ENCODE peak calls at places on chromosomes 13 and 19, in four cellular contexts. A, N, U and C are unnamed samples.

GRCh38 chr19:44603201-44603945 is 10.0 kb upstream of the IGSF23 start:
- DNase-seq in A (peak; percentile 65), N (no peak), U (no peak), C (no peak)

GRCh38 chr19:11256189-11256588 is 6.1 kb downstream of the DOCK6 start:
- DNase-seq in A (no peak), N (no peak), U (no peak), C (no peak)

GRCh38 chr19:44753932-44754742 is 5.6 kb downstream of the BCL3 start:
- DNase-seq in A (peak; percentile 65), N (peak; percentile 76), U (no peak), C (peak; percentile 69)

GRCh38 chr19:17576758-17577532 is 21.5 kb downstream of the COLGALT1 start:
- DNase-seq in A (peak; percentile 12), N (peak; percentile 98), U (peak; percentile 84), C (peak; percentile 96)

GRCh38 chr19:30880151-30880550 is 469.1 kb downstream of the TSHZ3 start:
- DNase-seq in A (no peak), N (no peak), U (no peak), C (no peak)

GRCh38 chr13:33797622-33798021 is 20.3 kb upstream of the RFC3 start:
- DNase-seq in A (no peak), N (no peak), U (no peak), C (no peak)

GRCh38 chr19:15934332-15935078 is at the start of gene CYP4F11:
- DNase-seq in A (no peak), N (no peak), U (no peak), C (no peak)

GRCh38 chr13:35499131-35500051 is 22.9 kb upstream of the MAB21L1 start:
- DNase-seq in A (no peak), N (no peak), U (no peak), C (no peak)

GRCh38 chr19:35363001-35363590 is 4.8 kb downstream of the FFAR3 start:
- DNase-seq in A (no peak), N (no peak), U (no peak), C (no peak)

GRCh38 chr19:48174445-48175030 is 4.1 kb downstream of the ZSWIM9 start:
- DNase-seq in A (no peak), N (no peak), U (no peak), C (no peak)

GRCh38 chr19:30890033-30890432 is 459.2 kb downstream of the TSHZ3 start:
- DNase-seq in A (no peak), N (no peak), U (no peak), C (no peak)

GRCh38 chr13:32426981-32427851 is 714 bp downstream of the N4BP2L1 start:
- DNase-seq in A (no peak), N (peak; percentile 82), U (peak; percentile 29), C (peak; percentile 64)

GRCh38 chr19:49064768-49065611 is at the start of gene NTF4:
- DNase-seq in A (peak; percentile 61), N (peak; percentile 78), U (peak; percentile 71), C (peak; percentile 76)

GRCh38 chr13:99311137-99311536 is 3.9 kb upstream of the GPR183 start:
- DNase-seq in A (no peak), N (no peak), U (no peak), C (peak; percentile 27)

GRCh38 chr19:2703691-2704216 is 1.3 kb upstream of the GNG7 start:
- DNase-seq in A (no peak), N (no peak), U (no peak), C (no peak)

GRCh38 chr13:35712907-35713685 is 236.6 kb upstream of the MAB21L1 start:
- DNase-seq in A (peak; percentile 86), N (no peak), U (no peak), C (peak; percentile 62)

GRCh38 chr13:27665333-27665732 is 43.6 kb downstream of the POLR1D start:
- DNase-seq in A (no peak), N (no peak), U (no peak), C (peak; percentile 23)

GRCh38 chr13:112588490-112589297 is 741 bp upstream of the TUBGCP3 start:
- DNase-seq in A (no peak), N (no peak), U (no peak), C (peak; percentile 57)

GRCh38 chr19:35037716-35038622 is 3.6 kb upstream of the HPN start:
- DNase-seq in A (no peak), N (no peak), U (no peak), C (no peak)

GRCh38 chr13:80131204-80131603 is 209.7 kb downstream of the SPRY2 start:
- DNase-seq in A (no peak), N (no peak), U (no peak), C (peak; percentile 46)

GRCh38 chr13:91360246-91360751 is 12.8 kb downstream of the MIR17HG start:
- DNase-seq in A (no peak), N (no peak), U (no peak), C (no peak)

GRCh38 chr19:6018786-6019185 is 40.8 kb upstream of the RANBP3 start:
- DNase-seq in A (no peak), N (peak; percentile 69), U (no peak), C (peak; percentile 53)

GRCh38 chr13:40348096-40348679 is 318.3 kb downstream of the FOXO1 start:
- DNase-seq in A (peak; percentile 67), N (peak; percentile 41), U (no peak), C (peak; percentile 46)

GRCh38 chr13:73075546-73075945 is 16.7 kb downstream of the KLF5 start:
- DNase-seq in A (peak; percentile 46), N (peak; percentile 56), U (no peak), C (peak; percentile 89)

GRCh38 chr19:7638802-7639465 is 2.0 kb downstream of the STXBP2 start:
- DNase-seq in A (no peak), N (no peak), U (no peak), C (no peak)

DNA sequence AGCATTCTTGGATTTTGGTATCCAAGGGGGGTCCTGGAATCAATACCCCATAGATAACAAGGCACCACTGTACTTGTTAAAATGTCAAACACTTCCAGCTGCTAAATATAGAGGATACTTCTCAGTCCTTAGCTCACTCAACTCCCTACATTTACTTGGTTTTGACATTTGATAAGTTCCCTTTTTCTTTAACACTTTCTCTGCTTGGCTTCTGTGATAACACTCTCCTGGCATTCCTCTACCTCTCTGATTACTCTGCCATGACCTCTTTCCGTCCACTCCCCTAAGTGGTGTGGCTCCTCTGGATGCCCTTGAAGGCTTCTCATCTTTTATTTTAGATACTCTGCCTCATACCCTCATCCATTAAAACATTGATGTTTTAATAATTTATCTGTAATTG is 65.2 kb downstream of the MICU2 start:
- DNase-seq in A (no peak), N (no peak), U (no peak), C (no peak)
- H2BK120ac ChIP-seq in A (no peak overlapping the region), N (no peak overlapping the region), U (no peak overlapping the region), C (no peak overlapping the region)

GRCh38 chr13:37059136-37059847 is at the start of gene SUPT20H:
- DNase-seq in A (peak; percentile 93), N (peak; percentile 94), U (peak; percentile 84), C (peak; percentile 96)

GRCh38 chr13:37059848-37060192 is 332 bp upstream of the SUPT20H start:
- DNase-seq in A (no peak), N (no peak), U (no peak), C (no peak)

DNA sequence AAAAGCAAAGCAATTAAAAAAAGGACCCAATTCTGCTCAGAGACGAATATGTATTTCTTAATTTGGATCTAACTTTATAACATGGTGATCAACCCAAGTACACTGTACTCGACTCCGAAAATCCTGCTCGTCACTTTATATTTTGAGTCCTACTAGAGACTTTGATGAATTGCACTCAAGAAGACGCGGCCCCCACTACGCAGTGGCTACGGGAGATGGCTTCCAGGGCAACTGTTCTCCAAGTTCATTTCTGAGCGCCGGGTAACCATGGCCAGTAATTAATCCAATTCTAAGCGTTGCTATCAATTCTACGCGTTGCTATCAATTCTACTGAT is 720 bp downstream of the SUPT20H start:
- DNase-seq in A (no peak), N (no peak), U (no peak), C (no peak)
- H4K8ac ChIP-seq in A (peak overlapping the region; percentile 98), N (no peak overlapping the region), U (no peak overlapping the region), C (peak overlapping the region; percentile 65)

GRCh38 chr13:59690857-59691500 is 472.7 kb downstream of the DIAPH3 start:
- DNase-seq in A (peak; percentile 21), N (no peak), U (no peak), C (no peak)
- H2BK120ac ChIP-seq in A (no peak overlapping the region), N (no peak overlapping the region), U (no peak overlapping the region), C (no peak overlapping the region)

DNA sequence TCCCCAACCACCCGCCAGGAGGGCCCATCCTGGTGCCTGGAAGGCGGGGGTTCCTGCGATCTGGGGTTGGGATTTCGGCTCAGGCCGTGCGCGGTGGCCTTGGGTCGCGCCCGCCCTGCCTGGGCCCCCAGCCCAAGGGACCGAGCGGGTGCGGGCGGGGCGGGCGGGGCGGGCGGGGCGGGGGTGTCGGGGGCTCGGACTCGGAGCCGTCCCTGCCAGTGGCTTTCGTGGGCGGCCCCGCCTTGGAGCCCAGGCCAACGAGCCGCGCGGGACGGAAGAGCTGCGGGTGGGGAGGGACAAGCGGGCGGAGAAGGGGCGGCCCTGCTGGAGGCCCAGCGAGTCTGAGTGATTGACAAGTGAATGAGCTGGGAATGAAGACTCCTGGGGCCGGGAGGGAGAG is 24.6 kb upstream of the ZNF729 start:
- DNase-seq in A (no peak), N (no peak), U (no peak), C (no peak)
- H4K8ac ChIP-seq in A (no peak overlapping the region), N (no peak overlapping the region), U (no peak overlapping the region), C (no peak overlapping the region)

GRCh38 chr13:56457535-56458200 is 683.0 kb upstream of the PRR20A start:
- DNase-seq in A (no peak), N (no peak), U (no peak), C (no peak)
- H2BK120ac ChIP-seq in A (no peak overlapping the region), N (no peak overlapping the region), U (no peak overlapping the region), C (no peak overlapping the region)